ENCODE peak calls at places on chromosomes 3 and 15, in ten cellular contexts. V, X, K, G, Y, N, C, I, D and W are unnamed samples.

GRCh38 chr3:67655364-67656121 is 1.1 kb upstream of the SUCLG2 start:
- DNase-seq in N (no peak), C (peak), G (no peak), V (peak), Y (no peak), D (no peak), I (no peak), K (no peak), X (peak), W (no peak)

GRCh38 chr3:2599471-2599870 is 500.8 kb downstream of the CNTN4 start:
- DNase-seq in V (no peak), C (no peak), I (no peak), G (no peak), D (peak), K (no peak), N (no peak), Y (no peak), X (no peak), W (no peak)

GRCh38 chr3:1439395-1439794 is 346.6 kb downstream of the CNTN6 start:
- DNase-seq in Y (no peak), G (no peak), N (peak), X (no peak), K (no peak), I (no peak), V (no peak), C (peak), D (peak), W (no peak)

GRCh38 chr3:78483070-78483469 is 1284.7 kb downstream of the ROBO1 start:
- DNase-seq in K (no peak), Y (no peak), X (no peak), V (no peak), C (no peak), D (no peak), G (no peak), I (no peak), N (no peak), W (no peak)

GRCh38 chr15:77335298-77335697 is 84.6 kb downstream of the PEAK1 start:
- DNase-seq in X (peak), N (no peak), Y (no peak), D (peak), G (peak), K (no peak), I (no peak), V (no peak), C (no peak), W (peak)

GRCh38 chr15:34038404-34039179 is 412 bp downstream of the AVEN start:
- DNase-seq in N (peak), Y (peak), V (no peak), K (no peak), D (peak), I (peak), G (peak), C (peak), X (peak), W (peak)

GRCh38 chr15:31341501-31342195 is 15.0 kb downstream of the KLF13 start:
- DNase-seq in I (no peak), N (no peak), C (no peak), G (no peak), X (no peak), D (no peak), V (no peak), K (no peak), Y (peak), W (no peak)

GRCh38 chr3:127071597-127072001 is 88.7 kb downstream of the PLXNA1 start:
- DNase-seq in Y (peak), N (no peak), X (no peak), G (no peak), K (no peak), I (no peak), D (no peak), C (no peak), V (no peak), W (no peak)

GRCh38 chr3:42369304-42369703 is 41.1 kb downstream of the LYZL4 start:
- DNase-seq in D (no peak), C (peak), N (peak), I (no peak), K (no peak), V (no peak), Y (peak), X (peak), G (no peak), W (peak)

GRCh38 chr15:37100109-37100873 is at the start of gene MEIS2:
- DNase-seq in N (peak), G (peak), I (peak), C (peak), K (peak), X (peak), Y (peak), V (peak), D (peak), W (peak)

GRCh38 chr3:45950686-45951600 is 7.7 kb downstream of the CXCR6 start:
- DNase-seq in K (no peak), I (no peak), X (no peak), V (no peak), G (no peak), C (no peak), N (no peak), D (no peak), Y (no peak), W (no peak)

GRCh38 chr3:52014613-52015012 is 18.9 kb upstream of the RPL29 start:
- DNase-seq in V (no peak), Y (no peak), K (no peak), C (no peak), N (peak), D (peak), I (no peak), G (no peak), X (no peak), W (no peak)

GRCh38 chr3:186520957-186521842 is 23.0 kb downstream of the CRYGS start:
- DNase-seq in Y (no peak), C (peak), N (no peak), X (no peak), D (no peak), K (no peak), G (no peak), I (no peak), V (no peak), W (no peak)

GRCh38 chr3:76097588-76097975 is 312.2 kb upstream of the ZNF717 start:
- DNase-seq in D (no peak), Y (no peak), V (no peak), G (no peak), I (no peak), X (no peak), C (no peak), K (no peak), N (no peak), W (peak)

GRCh38 chr15:68080783-68081182 is 26.7 kb downstream of the PIAS1 start:
- DNase-seq in K (no peak), C (no peak), N (no peak), D (no peak), X (no peak), Y (no peak), V (no peak), G (no peak), I (no peak), W (no peak)

GRCh38 chr3:177852001-177852400 is 654.7 kb upstream of the TBL1XR1 start:
- DNase-seq in V (no peak), G (no peak), C (no peak), X (no peak), K (no peak), N (no peak), D (no peak), Y (no peak), I (no peak), W (peak)

GRCh38 chr15:84586641-84587160 is 14.1 kb upstream of the ZSCAN2 start:
- DNase-seq in I (no peak), N (no peak), V (no peak), Y (no peak), K (no peak), X (no peak), G (no peak), C (no peak), D (peak), W (no peak)

GRCh38 chr3:118671192-118671591 is 363.5 kb downstream of the IGSF11 start:
- DNase-seq in Y (no peak), G (no peak), I (no peak), C (no peak), X (no peak), K (no peak), V (no peak), D (no peak), N (no peak), W (no peak)

GRCh38 chr3:58025406-58025805 is 17.2 kb downstream of the FLNB start:
- DNase-seq in N (no peak), V (no peak), Y (no peak), I (no peak), D (no peak), G (no peak), C (no peak), K (no peak), X (no peak), W (no peak)

GRCh38 chr3:194592798-194593752 is 40.1 kb downstream of the TMEM44 start:
- DNase-seq in I (no peak), G (peak), V (no peak), K (peak), X (no peak), C (peak), D (peak), N (no peak), Y (no peak), W (peak)

GRCh38 chr15:45794768-45795486 is 160.1 kb downstream of the SQOR start:
- DNase-seq in I (no peak), Y (no peak), D (no peak), K (no peak), N (no peak), G (no peak), C (no peak), X (no peak), V (no peak), W (no peak)

GRCh38 chr15:80635953-80636352 is 59.2 kb upstream of the ABHD17C start:
- DNase-seq in G (no peak), I (no peak), Y (no peak), V (no peak), N (no peak), K (no peak), D (no peak), C (no peak), X (peak), W (peak)

GRCh38 chr15:95662638-95663037 is 667.9 kb upstream of the NR2F2 start:
- DNase-seq in V (no peak), D (no peak), N (no peak), K (no peak), X (no peak), I (no peak), Y (no peak), C (no peak), G (no peak), W (no peak)

GRCh38 chr3:149452036-149452435 is 22.5 kb upstream of the TM4SF4 start:
- DNase-seq in D (no peak), C (no peak), X (no peak), N (no peak), Y (no peak), G (no peak), K (no peak), I (no peak), V (no peak), W (no peak)

GRCh38 chr3:193826126-193826795 is 233.3 kb downstream of the OPA1 start:
- DNase-seq in I (no peak), X (no peak), G (no peak), V (no peak), Y (no peak), C (no peak), N (no peak), K (no peak), D (no peak), W (peak)

GRCh38 chr3:115100172-115100571 is 46.9 kb downstream of the ZBTB20 start:
- DNase-seq in Y (no peak), N (peak), V (peak), C (peak), X (peak), K (peak), I (no peak), D (peak), G (peak), W (peak)

GRCh38 chr3:89340431-89340830 is 233.0 kb downstream of the EPHA3 start:
- DNase-seq in C (no peak), D (no peak), X (no peak), V (no peak), N (no peak), G (no peak), K (no peak), I (no peak), Y (no peak), W (peak)

GRCh38 chr15:73800662-73801345 is 47.7 kb upstream of the INSYN1 start:
- DNase-seq in G (no peak), K (peak), C (no peak), V (no peak), Y (peak), D (peak), X (peak), I (no peak), N (no peak), W (peak)

GRCh38 chr3:71450162-71450561 is 133.4 kb downstream of the FOXP1 start:
- DNase-seq in C (no peak), X (no peak), Y (no peak), D (no peak), I (no peak), K (no peak), V (no peak), G (no peak), N (no peak), W (no peak)

GRCh38 chr3:42846682-42847522 is 28.8 kb downstream of the CYP8B1 start:
- DNase-seq in Y (no peak), G (no peak), I (no peak), X (peak), K (no peak), C (peak), D (no peak), V (no peak), N (no peak), W (no peak)

GRCh38 chr3:72280876-72281275 is 495.9 kb upstream of the PROK2 start:
- DNase-seq in I (no peak), G (no peak), V (no peak), D (no peak), Y (no peak), X (no peak), C (no peak), K (no peak), N (no peak), W (no peak)

GRCh38 chr15:82045892-82046667 is at the start of gene MEX3B:
- DNase-seq in K (peak), C (peak), Y (peak), X (peak), N (peak), D (peak), V (peak), G (peak), I (peak), W (peak)

GRCh38 chr3:160184655-160185054 is 40.6 kb upstream of the C3orf80 start:
- DNase-seq in K (peak), X (no peak), G (no peak), D (no peak), C (no peak), I (no peak), V (no peak), Y (no peak), N (no peak), W (peak)

GRCh38 chr3:44529927-44530326 is 25.1 kb upstream of the ZKSCAN7 start:
- DNase-seq in C (peak), X (no peak), Y (no peak), D (no peak), K (no peak), I (no peak), G (no peak), V (no peak), N (no peak), W (peak)

GRCh38 chr3:190517696-190518095 is 3.8 kb downstream of the IL1RAP start:
- DNase-seq in D (peak), I (no peak), C (no peak), X (no peak), K (no peak), V (no peak), N (no peak), Y (no peak), G (no peak), W (peak)
- TF ChIP-seq CTCF in D (peak), I (no peak), C (no peak), X (no peak), K (no peak), V (no peak), N (no peak), Y (no peak), G (no peak), W (peak)

DNA sequence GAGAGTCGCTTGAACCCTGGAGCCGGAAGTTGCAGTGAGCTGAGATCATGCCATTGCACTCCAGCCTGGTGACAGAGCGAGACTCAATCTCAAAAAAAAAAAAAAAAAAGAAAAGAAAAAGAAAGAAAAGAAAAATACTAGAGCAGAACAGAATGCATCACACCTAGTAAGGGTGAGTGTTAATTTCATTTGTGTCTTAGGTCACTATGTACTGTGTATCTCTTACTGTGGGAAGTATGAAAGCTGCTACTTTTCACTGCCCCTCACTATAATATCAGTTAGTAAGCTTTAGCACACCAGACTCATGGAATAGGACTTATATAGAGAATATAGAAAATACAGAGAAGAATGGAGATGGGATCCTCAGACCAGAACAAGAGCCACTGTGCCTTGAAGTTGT is 45.9 kb upstream of the RASA2 start:
- DNase-seq in X (no peak), D (no peak), I (no peak), N (no peak), Y (no peak), C (no peak), K (no peak), V (no peak), G (no peak), W (no peak)
- H3K4me3 ChIP-seq in X (no peak), D (no peak), I (no peak), N (no peak), Y (no peak), C (no peak), K (no peak), V (no peak), G (no peak), W (no peak)

DNA sequence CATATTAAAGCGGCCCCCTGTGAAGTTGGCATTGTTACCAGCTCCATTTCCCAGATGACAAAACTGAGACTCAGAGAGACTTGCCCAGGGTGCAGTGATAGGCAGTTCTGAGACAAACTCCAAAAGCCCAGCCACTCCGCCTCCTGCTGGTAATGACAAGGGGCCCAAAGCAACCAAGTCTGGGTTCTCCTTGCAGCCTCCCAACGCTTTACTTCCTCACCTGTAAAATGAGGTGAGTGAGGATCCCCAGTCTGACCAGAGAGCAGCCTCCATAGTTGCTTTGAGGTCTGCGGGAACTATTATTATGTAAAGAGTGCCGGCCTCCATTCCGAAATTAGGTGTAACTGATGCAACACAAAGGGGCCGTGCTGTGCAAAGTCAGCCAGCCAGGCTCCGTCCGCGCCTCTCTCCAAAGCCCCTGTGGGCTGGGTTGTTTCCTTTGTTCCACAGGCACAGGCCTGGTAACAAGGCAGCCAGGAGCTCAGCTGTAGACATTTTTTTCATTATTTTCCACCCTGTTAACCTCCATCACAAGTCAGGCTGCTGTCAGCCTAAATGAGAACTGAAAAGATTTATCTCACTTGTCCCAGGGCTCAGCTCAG is 139.1 kb upstream of the RAD18 start:
- DNase-seq in N (peak), G (peak), I (no peak), Y (no peak), C (no peak), V (no peak), K (no peak), X (no peak), D (no peak), W (no peak)
- TF ChIP-seq CTCF in N (peak), G (no peak), I (no peak), Y (no peak), C (no peak), V (peak), K (no peak), X (no peak), D (no peak), W (no peak)

GRCh38 chr3:47056705-47057104 is 77.2 kb downstream of the NBEAL2 start:
- DNase-seq in D (no peak), N (no peak), V (no peak), Y (no peak), X (no peak), C (no peak), G (no peak), K (no peak), I (no peak), W (no peak)
- H3K4me3 ChIP-seq in D (no peak), N (no peak), V (no peak), Y (no peak), X (no peak), C (no peak), G (no peak), K (no peak), I (no peak), W (no peak)

GRCh38 chr3:56855856-56856538 is 54.2 kb upstream of the ARHGEF3 start:
- DNase-seq in C (peak), K (no peak), G (peak), Y (peak), V (no peak), D (no peak), I (no peak), N (peak), X (peak), W (peak)
- TF ChIP-seq CTCF in C (peak), K (peak), G (peak), Y (peak), V (peak), D (peak), I (peak), N (peak), X (peak), W (peak)